ENCODE peak calls at places on chromosomes 11 and 22, in four cellular contexts. Y is left ventricle myocardium inferior, V is breast epithelium, S is transverse colon. E is an unnamed sample.

GRCh38 chr11:102111787-102112653 is 1.8 kb downstream of the YAP1 start:
- DNase-seq in Y (no peak), V (no peak), S (peak), E (peak)

GRCh38 chr11:119100246-119100959 is 1.2 kb downstream of the DPAGT1 start:
- DNase-seq in Y (no peak), V (no peak), S (no peak), E (no peak)

GRCh38 chr11:18563090-18563730 is 25.3 kb downstream of the UEVLD start:
- DNase-seq in Y (no peak), V (no peak), S (no peak), E (no peak)

GRCh38 chr22:48086246-48086645 is 1323.8 kb downstream of the TBC1D22A start:
- DNase-seq in Y (no peak), V (no peak), S (no peak), E (no peak)

GRCh38 chr22:45885941-45886395 is 91.0 kb downstream of the WNT7B start:
- DNase-seq in Y (peak), V (no peak), S (no peak), E (no peak)

GRCh38 chr22:48746789-48747425 is 1080.8 kb downstream of the BRD1 start:
- DNase-seq in Y (no peak), V (peak), S (no peak), E (peak)

GRCh38 chr11:69463181-69463891 is 18.1 kb upstream of the LINC01488 start:
- DNase-seq in Y (peak), V (no peak), S (no peak), E (no peak)

GRCh38 chr22:21970037-21970799 is 12.4 kb downstream of the TOP3B start:
- DNase-seq in Y (no peak), V (no peak), S (no peak), E (no peak)

GRCh38 chr22:49291169-49291568 is 536.5 kb downstream of the BRD1 start:
- DNase-seq in Y (no peak), V (no peak), S (no peak), E (peak)

GRCh38 chr11:79174045-79175008 is 266.5 kb downstream of the TENM4 start:
- DNase-seq in Y (no peak), V (no peak), S (no peak), E (no peak)

GRCh38 chr11:2525166-2525861 is 80.5 kb downstream of the KCNQ1 start:
- DNase-seq in Y (peak), V (no peak), S (peak), E (no peak)

GRCh38 chr11:375065-376025 is 6.0 kb downstream of the B4GALNT4 start:
- DNase-seq in Y (no peak), V (no peak), S (no peak), E (no peak)

GRCh38 chr11:10114593-10115404 is 179.2 kb downstream of the SBF2 start:
- DNase-seq in Y (no peak), V (no peak), S (no peak), E (no peak)

GRCh38 chr11:67504950-67505561 is at the start of gene PITPNM1:
- DNase-seq in Y (peak), V (peak), S (peak), E (peak)

GRCh38 chr11:113991718-113992458 is 17.0 kb downstream of the HTR3A start:
- DNase-seq in Y (no peak), V (no peak), S (no peak), E (no peak)

GRCh38 chr11:10539339-10539738 is 1.6 kb downstream of the RNF141 start:
- DNase-seq in Y (no peak), V (no peak), S (no peak), E (no peak)

GRCh38 chr11:62133328-62134065 is 9.7 kb downstream of the INCENP start:
- DNase-seq in Y (no peak), V (no peak), S (no peak), E (no peak)

DNA sequence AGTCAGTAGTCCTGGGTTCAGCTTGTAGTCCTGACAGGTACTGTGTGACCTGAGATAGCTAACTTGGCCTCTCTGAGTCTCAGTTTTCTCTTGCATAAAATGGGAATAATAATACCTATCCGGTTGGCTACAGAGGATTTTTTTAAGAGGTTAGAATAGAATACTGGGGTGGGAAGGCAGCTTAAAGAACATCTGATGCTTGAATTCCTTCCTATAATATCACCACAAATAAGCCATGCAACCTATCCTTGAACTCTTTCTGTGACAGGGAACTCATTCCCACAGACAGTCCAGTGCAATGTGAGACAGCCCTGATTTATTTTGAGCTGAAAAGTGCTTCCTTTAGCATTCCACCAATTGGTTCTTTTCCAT is 110.1 kb downstream of the CCDC81 start:
- DNase-seq in Y (no peak), V (no peak), S (no peak), E (no peak)
- H3K27ac ChIP-seq in Y (peak), V (peak), S (no peak), E (no peak)

DNA sequence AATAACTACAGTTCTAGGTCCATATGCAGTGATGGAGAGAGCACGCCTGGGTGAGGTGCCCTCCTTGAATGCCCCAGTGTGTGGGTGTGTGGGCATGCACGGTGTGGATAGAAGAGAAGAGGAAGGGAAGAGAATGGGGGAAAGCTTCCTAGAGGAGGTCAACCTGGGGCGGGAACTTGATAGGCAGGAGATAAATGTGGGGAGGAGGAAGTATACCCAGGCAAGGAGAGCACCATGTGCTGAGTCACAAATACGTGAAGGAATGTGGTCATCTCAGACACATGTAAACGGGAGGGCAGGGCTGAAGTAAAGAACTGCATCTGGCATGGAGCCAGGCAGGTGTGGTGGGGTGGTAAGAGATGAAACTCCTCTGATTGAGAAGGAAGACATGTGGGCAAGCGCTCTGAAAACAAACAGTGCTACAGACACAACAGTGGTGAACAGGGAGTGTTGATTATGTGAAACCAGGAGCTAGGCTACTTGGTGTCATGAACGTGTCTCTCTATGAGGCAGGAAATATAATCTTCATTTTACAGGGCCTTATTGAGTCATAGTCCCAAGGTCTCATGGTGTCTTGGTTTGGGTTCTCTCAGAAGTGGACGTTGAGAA is 61.5 kb upstream of the EED start:
- DNase-seq in Y (no peak), V (no peak), S (peak), E (no peak)
- H3K27ac ChIP-seq in Y (no peak), V (no peak), S (no peak), E (no peak)

GRCh38 chr11:134409552-134410429 is 2.3 kb downstream of the B3GAT1 start:
- DNase-seq in Y (no peak), V (no peak), S (no peak), E (no peak)

GRCh38 chr11:134411887-134412507 is at the start of gene B3GAT1:
- DNase-seq in Y (no peak), V (no peak), S (no peak), E (no peak)

GRCh38 chr11:134413334-134414035 is 1.4 kb upstream of the B3GAT1 start:
- DNase-seq in Y (no peak), V (no peak), S (no peak), E (no peak)

GRCh38 chr11:134412508-134413333 is 679 bp upstream of the B3GAT1 start:
- DNase-seq in Y (no peak), V (no peak), S (peak), E (peak)

GRCh38 chr11:134410766-134411165 is 1.3 kb downstream of the B3GAT1 start:
- DNase-seq in Y (no peak), V (no peak), S (no peak), E (no peak)
- H3K27ac ChIP-seq in Y (no peak), V (no peak), S (no peak), E (no peak)

GRCh38 chr22:50696799-50697561 is 24.4 kb downstream of the SHANK3 start:
- DNase-seq in Y (peak), V (no peak), S (no peak), E (no peak)

GRCh38 chr22:50697667-50698506 is 25.3 kb downstream of the SHANK3 start:
- DNase-seq in Y (peak), V (no peak), S (no peak), E (no peak)

GRCh38 chr22:50695421-50696250 is 23.0 kb downstream of the SHANK3 start:
- DNase-seq in Y (no peak), V (peak), S (no peak), E (no peak)

GRCh38 chr22:50694766-50695420 is 22.3 kb downstream of the SHANK3 start:
- DNase-seq in Y (peak), V (no peak), S (no peak), E (no peak)

DNA sequence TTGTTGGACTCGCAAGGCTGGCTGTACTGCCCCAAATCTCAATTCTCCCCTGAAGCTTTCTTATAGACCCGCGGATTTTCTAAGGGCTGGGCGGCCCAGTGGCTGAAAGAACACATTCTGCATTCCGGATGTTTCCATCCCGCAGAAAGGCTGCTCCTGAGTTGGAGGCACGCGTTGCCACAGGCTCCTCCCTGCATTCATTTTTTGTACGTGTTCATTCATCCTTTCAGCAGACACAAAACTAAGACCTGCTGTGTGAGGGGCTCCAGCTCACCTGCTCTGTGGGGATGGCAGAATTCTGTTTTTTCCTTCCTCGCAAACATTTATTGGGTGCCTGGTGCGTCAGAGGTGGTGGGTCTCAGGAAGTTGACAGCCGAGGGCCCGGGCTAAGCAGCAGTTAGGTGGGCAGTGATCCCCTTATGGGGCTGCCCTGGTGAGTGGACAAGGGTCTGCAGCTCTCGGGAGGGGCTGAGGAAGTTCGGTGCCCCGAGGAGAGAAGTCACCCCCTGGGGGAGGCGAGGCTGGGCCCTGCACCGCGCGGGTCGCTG is 23.7 kb downstream of the SHANK3 start:
- DNase-seq in Y (peak), V (no peak), S (no peak), E (no peak)
- H3K27ac ChIP-seq in Y (peak), V (peak), S (no peak), E (no peak)

DNA sequence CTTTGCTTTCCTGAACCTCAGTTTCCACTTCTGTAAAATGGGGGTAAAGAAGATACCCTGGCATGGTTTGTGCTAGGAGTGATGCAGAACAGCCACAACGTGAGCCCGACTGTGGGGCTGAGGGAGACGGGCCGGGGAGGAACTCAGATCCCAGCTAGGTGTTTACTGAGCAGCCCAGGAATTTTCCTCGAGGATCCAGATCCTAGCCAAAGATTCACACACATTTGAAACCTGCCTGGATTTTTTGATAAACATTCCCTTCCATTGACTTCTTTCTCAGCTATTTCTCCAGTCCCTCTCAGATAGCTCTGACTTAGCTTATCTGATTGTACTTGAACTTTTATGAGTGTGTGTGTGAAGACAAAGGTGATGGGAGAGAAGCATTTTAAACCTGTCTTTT is 98.0 kb downstream of the KIAA1671 start:
- DNase-seq in Y (no peak), V (no peak), S (no peak), E (no peak)
- H3K27ac ChIP-seq in Y (no peak), V (no peak), S (no peak), E (no peak)

GRCh38 chr11:76627541-76628082 is 42.9 kb downstream of the LRRC32 start:
- DNase-seq in Y (no peak), V (no peak), S (no peak), E (no peak)

GRCh38 chr11:76630600-76630999 is 39.9 kb downstream of the LRRC32 start:
- DNase-seq in Y (no peak), V (no peak), S (no peak), E (no peak)

GRCh38 chr11:76628408-76628947 is 42.1 kb downstream of the LRRC32 start:
- DNase-seq in Y (no peak), V (no peak), S (no peak), E (no peak)

GRCh38 chr11:76629853-76630599 is 40.5 kb downstream of the LRRC32 start:
- DNase-seq in Y (peak), V (no peak), S (peak), E (peak)

DNA sequence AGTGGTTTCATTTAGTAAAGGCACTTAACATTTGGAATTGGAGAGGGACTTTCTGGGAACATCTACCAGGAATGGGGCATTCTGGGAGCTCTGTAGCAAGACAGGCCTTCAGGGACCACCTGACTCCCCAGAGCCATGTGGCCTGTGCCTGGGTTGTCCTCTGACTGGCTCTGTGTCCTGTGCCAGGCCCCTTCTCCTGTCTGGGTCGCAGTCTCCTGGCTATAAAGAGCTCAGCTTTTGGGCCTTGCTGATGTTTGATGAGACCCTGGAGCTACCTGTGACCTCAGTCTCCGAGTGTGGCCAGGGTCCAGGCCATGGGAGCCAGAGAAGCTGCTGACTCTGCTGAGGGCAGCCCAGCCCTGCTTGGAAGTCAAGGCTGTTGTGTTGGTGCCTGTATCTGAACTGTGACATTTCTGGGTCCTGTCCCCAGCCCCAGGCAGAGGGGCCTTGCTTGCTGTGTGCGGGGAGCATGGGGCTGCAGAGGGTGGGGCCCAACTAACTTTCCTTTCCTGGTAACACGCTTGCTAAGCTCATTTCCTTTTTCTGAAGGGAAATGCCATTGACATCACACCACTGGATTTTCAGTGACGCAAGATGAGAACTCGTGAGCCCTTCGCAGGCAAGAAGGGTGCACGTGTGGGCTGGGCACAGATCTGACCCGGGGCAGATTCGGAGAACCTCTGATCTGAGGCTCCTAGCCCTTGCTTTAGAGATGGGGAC is 41.3 kb downstream of the LRRC32 start:
- DNase-seq in Y (peak), V (no peak), S (peak), E (no peak)
- H3K27ac ChIP-seq in Y (peak), V (peak), S (peak), E (peak)

DNA sequence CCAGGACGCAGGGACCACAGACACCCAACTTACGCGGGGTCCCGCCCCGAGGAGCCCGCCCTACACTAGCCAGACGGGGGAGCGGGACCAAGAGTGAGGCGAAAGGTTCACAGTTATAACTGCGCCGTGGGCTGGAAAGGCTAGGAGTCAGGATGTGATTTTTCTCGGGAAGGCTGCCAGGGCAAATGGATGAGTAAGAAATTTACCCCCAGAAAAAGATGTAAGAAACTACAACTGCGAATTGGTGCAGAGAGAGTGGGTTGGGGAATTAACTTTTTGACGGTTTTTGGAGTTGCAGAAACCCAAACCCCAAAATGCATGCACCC is 1.3 kb downstream of the TSPAN18 start:
- DNase-seq in Y (no peak), V (no peak), S (no peak), E (no peak)
- H3K27ac ChIP-seq in Y (peak), V (no peak), S (peak), E (no peak)

DNA sequence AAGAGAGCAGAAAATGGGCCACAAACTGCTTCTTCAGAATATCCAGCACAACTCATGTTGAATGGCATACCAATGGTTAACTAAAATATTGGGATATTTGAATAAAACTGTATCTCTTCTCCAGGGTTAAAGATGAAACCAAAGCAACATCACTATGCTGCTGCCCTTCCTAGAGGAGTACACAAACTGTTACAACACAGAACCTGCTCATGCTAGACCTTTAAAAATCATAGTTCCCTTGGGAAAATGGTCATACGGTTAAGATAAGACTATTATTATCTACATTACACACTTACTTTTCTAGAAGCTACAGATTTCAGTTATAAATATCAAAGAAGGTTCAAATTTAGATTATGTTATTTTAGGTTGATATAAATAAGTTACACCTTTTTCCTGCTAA is 78.6 kb upstream of the TP53AIP1 start:
- DNase-seq in Y (no peak), V (no peak), S (no peak), E (no peak)
- H3K27ac ChIP-seq in Y (no peak), V (no peak), S (peak), E (no peak)